ENCODE peak calls at places on chromosomes 3 and 15, in four cellular contexts. Z, O, E and H are unnamed samples.

GRCh38 chr3:171379281-171379680 is 80.9 kb downstream of the TNIK start:
- DNase-seq in Z (peak; percentile 23), O (no peak), E (no peak), H (no peak)

GRCh38 chr3:72487078-72487765 is 361.0 kb downstream of the SHQ1 start:
- DNase-seq in Z (peak; percentile 82), O (no peak), E (peak; percentile 24), H (peak; percentile 55)

GRCh38 chr15:64774556-64775523 is 549 bp downstream of the RBPMS2 start:
- DNase-seq in Z (no peak), O (peak; percentile 26), E (peak; percentile 63), H (no peak)

GRCh38 chr3:117036259-117036799 is 326.8 kb downstream of the TUSC7 start:
- DNase-seq in Z (peak; percentile 60), O (no peak), E (no peak), H (peak; percentile 10)

GRCh38 chr3:99848433-99848832 is 30.8 kb downstream of the CMSS1 start:
- DNase-seq in Z (no peak), O (no peak), E (no peak), H (no peak)

GRCh38 chr3:123138819-123139517 is 62.8 kb upstream of the SEC22A start:
- DNase-seq in Z (no peak), O (no peak), E (no peak), H (no peak)

GRCh38 chr15:89998141-89998661 is 2.9 kb upstream of the ZNF710 start:
- DNase-seq in Z (peak; percentile 66), O (peak; percentile 15), E (no peak), H (no peak)

GRCh38 chr15:44545934-44546802 is 9.2 kb downstream of the EIF3J start:
- DNase-seq in Z (peak; percentile 54), O (no peak), E (peak; percentile 39), H (no peak)

GRCh38 chr3:174531262-174531982 is 327.7 kb upstream of the NAALADL2 start:
- DNase-seq in Z (no peak), O (no peak), E (no peak), H (no peak)

DNA sequence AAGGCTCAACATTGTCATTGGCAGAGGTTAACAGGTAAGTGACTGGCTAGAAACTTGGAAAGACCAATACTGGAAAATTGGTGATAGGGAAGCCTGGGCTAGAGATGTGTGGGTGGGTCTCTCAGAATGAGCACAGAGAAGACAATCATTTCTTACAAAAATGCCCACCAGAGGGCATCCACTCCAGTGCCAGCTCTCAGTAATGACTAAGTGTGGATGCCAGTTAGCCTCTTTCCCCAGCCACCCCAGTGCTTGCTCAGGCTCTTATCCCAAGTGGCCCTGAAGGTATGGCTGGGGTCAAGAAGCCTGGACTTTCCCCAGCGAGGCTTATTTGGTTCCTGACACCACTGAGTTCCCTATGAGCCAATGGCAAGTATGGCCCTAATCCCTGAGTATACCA is 115.9 kb upstream of the ST8SIA2 start:
- DNase-seq in Z (no peak), O (peak; percentile 20), E (no peak), H (peak; percentile 2)
- TF ChIP-seq CTCF in Z (peak; percentile 49), O (peak; percentile 62), E (no peak), H (peak; percentile 38)

DNA sequence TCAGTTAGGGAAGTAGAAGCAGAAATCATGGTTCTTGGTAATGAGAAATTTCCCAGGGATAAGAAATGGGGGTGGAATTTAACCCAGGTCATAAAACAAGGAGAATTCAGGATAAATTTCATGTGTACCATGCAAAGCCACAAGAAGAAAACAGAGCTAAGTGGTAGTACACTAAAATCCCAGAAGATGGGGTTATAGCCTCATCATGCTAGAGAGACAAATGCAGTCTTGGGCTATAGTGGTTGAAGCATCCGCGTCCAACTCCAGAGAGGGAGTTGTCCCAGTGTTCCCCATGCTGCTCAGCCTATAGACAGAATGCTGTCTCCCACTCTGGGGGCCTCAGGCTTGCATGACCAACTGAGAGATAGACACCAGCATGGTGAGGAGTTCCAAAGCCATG is 36.2 kb upstream of the CLRN1 start:
- DNase-seq in Z (peak; percentile 54), O (no peak), E (no peak), H (peak; percentile 41)
- TF ChIP-seq CTCF in Z (peak; percentile 72), O (peak; percentile 4), E (no peak), H (peak; percentile 70)

DNA sequence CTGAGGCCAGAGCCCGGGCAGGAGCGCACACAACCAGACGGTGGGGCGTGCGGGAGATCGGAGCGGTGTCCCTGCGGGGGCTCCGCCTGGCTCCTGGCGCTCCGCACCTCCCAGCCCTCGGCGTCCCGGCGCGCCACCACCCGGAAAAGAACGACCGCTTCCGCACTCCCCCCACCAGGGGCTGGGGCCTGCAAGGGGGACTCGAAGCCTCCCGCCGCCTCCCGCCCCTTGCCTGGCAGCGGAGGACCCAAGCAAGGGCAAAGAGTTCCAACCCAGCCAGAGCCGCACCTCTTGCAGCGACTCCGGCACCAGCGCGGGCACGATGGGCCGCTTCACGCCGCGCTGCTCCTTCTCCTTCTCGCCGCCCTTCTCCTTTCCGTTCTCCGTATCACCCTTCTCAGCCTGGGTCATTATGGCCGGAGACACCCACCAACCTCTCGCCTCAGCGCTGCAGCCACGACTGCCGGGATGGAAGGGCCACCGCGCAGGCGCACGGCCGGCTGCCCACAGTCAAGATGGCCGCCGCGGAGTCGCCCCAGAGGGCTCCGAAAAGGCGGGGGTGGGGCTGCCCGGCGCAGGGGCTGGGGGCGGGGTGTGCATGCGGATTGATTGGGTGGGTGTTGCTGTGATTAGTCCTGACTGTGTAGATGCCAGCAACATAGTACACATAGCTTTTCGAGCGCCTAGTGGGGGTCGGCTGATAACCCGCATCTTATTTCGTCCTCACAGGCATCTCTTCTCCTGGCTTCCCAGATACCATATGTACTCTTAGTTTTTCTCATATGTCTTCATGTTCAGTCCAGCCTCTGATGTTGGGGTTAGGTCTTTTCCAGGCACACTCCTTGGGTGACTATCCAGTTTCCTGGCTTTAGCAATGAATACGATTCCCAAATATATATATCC is at the start of gene ACTR8:
- DNase-seq in Z (peak; percentile 79), O (peak; percentile 93), E (peak; percentile 94), H (no peak)
- TF ChIP-seq CTCF in Z (peak; percentile 62), O (peak; percentile 13), E (no peak), H (peak; percentile 21)

GRCh38 chr3:14608298-14608697 is 43.3 kb upstream of the CCDC174 start:
- DNase-seq in Z (no peak), O (no peak), E (no peak), H (no peak)
- TF ChIP-seq CTCF in Z (peak; percentile 25), O (peak; percentile 18), E (no peak), H (peak; percentile 27)

GRCh38 chr3:12549971-12550760 is 4.9 kb upstream of the MKRN2OS start:
- DNase-seq in Z (no peak), O (no peak), E (no peak), H (no peak)

GRCh38 chr3:12556243-12556722 is 604 bp upstream of the MKRN2 start:
- DNase-seq in Z (no peak), O (no peak), E (peak; percentile 22), H (no peak)

GRCh38 chr3:12557472-12558105 is 702 bp downstream of the MKRN2 start:
- DNase-seq in Z (peak; percentile 48), O (no peak), E (no peak), H (no peak)

GRCh38 chr3:12556723-12557471 is at the start of gene MKRN2:
- DNase-seq in Z (peak; percentile 72), O (peak; percentile 86), E (peak; percentile 90), H (peak; percentile 34)

GRCh38 chr3:12553921-12554391 is 2.9 kb upstream of the MKRN2 start:
- DNase-seq in Z (peak; percentile 31), O (no peak), E (no peak), H (no peak)
- TF ChIP-seq CTCF in Z (no peak), O (no peak), E (no peak), H (no peak)

DNA sequence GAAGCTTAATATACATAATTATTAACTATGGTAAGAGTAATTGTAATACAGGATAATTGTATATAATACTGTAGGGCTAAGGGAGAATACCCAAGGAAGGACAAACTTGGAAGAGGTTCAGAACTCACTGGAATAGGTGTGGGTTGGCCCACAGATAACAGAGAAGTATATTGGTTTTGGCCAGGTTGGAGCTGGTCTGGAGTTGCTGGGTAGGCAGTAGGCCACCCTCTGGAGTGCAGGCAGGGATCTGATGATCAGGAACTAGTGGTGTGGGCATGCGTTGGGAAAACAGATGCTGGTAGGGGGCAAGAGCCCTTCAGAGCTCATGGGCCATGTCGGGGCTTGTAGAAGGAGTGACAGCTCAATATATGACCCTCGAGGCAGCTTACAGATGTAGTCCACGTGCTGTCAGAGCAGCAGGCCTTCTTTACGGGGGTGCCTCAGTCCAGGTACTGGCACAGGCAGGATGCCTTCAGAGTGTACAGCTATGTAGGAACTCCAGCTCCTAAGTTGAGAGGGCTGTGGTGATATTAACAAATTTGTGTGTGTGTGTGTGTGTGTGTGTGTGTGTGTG is 12.4 kb downstream of the IREB2 start:
- DNase-seq in Z (no peak), O (no peak), E (no peak), H (no peak)
- TF ChIP-seq CTCF in Z (no peak), O (no peak), E (no peak), H (no peak)

GRCh38 chr3:183680061-183680460 is 17.5 kb upstream of the YEATS2 start:
- DNase-seq in Z (no peak), O (no peak), E (no peak), H (no peak)
- TF ChIP-seq CTCF in Z (no peak), O (no peak), E (no peak), H (no peak)

GRCh38 chr15:37881237-37882013 is 53.0 kb upstream of the TMCO5A start:
- DNase-seq in Z (no peak), O (no peak), E (no peak), H (no peak)

GRCh38 chr15:37882640-37883039 is 51.8 kb upstream of the TMCO5A start:
- DNase-seq in Z (no peak), O (no peak), E (no peak), H (no peak)

GRCh38 chr15:37877851-37878577 is 56.4 kb upstream of the TMCO5A start:
- DNase-seq in Z (peak; percentile 85), O (no peak), E (no peak), H (peak; percentile 64)

GRCh38 chr15:37880835-37881153 is 53.6 kb upstream of the TMCO5A start:
- DNase-seq in Z (no peak), O (no peak), E (no peak), H (no peak)

DNA sequence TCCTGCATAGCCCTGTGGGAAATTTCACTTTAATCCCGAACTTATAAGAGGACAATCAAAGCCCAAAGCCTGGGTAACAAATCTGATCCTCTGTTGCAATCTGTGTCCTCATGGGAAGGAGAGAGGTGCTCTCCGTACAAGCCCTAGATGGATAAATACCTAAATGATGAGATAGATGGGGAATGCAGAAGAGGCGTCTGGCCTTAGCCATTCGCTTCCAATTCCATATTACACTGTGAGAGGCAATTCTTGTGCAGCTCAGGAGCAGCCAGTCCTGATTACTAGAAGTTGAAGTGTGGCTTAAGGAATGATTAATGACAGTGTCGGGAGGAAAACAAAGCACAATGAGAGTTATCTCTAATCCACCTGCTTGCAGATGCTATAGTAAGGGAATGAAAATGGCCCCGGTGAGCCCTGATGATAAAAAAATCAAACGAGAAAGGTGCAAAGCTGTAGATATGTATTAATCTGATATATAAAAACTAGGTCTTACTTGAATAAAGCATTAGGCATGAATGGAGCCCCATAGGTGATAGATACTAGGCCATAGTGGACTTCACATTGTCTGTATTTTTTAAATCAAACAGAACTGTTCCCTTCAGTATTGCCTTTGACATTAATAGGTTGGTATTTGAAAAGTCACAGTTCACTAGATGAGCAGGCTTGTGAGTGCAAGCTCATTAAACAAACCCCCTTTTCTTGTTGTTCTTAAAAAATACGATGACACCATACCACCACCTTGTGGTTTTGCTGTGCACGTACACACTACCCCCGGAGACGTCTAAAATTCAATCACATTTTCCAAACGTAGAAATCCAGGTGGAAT is 54.2 kb upstream of the TMCO5A start:
- DNase-seq in Z (peak; percentile 53), O (peak; percentile 74), E (peak; percentile 6), H (no peak)
- TF ChIP-seq CTCF in Z (peak; percentile 94), O (peak; percentile 68), E (peak; percentile 7), H (peak; percentile 83)